ENCODE peak calls at places on chromosome 15, in five cellular contexts. One of them, this sample, is unnamed.

GRCh38 chr15:98954411-98954810 is 53.2 kb downstream of the PGPEP1L start:
- DNase-seq in Peyer's patch: peak
- DNase-seq in A549: no peak
- DNase-seq in left lung: no peak
- DNase-seq in lower leg skin: peak
- DNase-seq in this sample: peak

GRCh38 chr15:64732156-64732860 is 43.1 kb downstream of the RBPMS2 start:
- DNase-seq in Peyer's patch: no peak
- DNase-seq in A549: no peak
- DNase-seq in left lung: no peak
- DNase-seq in lower leg skin: no peak
- DNase-seq in this sample: no peak

GRCh38 chr15:89836255-89837133 is 21.8 kb upstream of the ANPEP start:
- DNase-seq in Peyer's patch: no peak
- DNase-seq in A549: no peak
- DNase-seq in left lung: no peak
- DNase-seq in lower leg skin: peak
- DNase-seq in this sample: peak

GRCh38 chr15:82159922-82160321 is 102.6 kb downstream of the EFL1 start:
- DNase-seq in Peyer's patch: no peak
- DNase-seq in A549: peak
- DNase-seq in left lung: no peak
- DNase-seq in lower leg skin: no peak
- DNase-seq in this sample: peak

GRCh38 chr15:35000511-35000910 is 12.4 kb upstream of the ZNF770 start:
- DNase-seq in Peyer's patch: no peak
- DNase-seq in A549: peak
- DNase-seq in left lung: no peak
- DNase-seq in lower leg skin: no peak
- DNase-seq in this sample: peak

GRCh38 chr15:41935566-41936020 is 36.8 kb downstream of the EHD4 start:
- DNase-seq in Peyer's patch: no peak
- DNase-seq in A549: no peak
- DNase-seq in left lung: no peak
- DNase-seq in lower leg skin: no peak
- DNase-seq in this sample: no peak

GRCh38 chr15:96344120-96344705 is 13.7 kb downstream of the NR2F2 start:
- DNase-seq in Peyer's patch: peak
- DNase-seq in A549: no peak
- DNase-seq in left lung: no peak
- DNase-seq in lower leg skin: peak
- DNase-seq in this sample: peak

GRCh38 chr15:64337761-64338160 is 18.2 kb downstream of the CSNK1G1 start:
- DNase-seq in Peyer's patch: no peak
- DNase-seq in A549: no peak
- DNase-seq in left lung: no peak
- DNase-seq in lower leg skin: no peak
- DNase-seq in this sample: peak

GRCh38 chr15:48647963-48648362 is 2.5 kb upstream of the FBN1 start:
- DNase-seq in Peyer's patch: no peak
- DNase-seq in A549: no peak
- DNase-seq in left lung: no peak
- DNase-seq in lower leg skin: no peak
- DNase-seq in this sample: peak

GRCh38 chr15:98304366-98304765 is 343.9 kb downstream of the ARRDC4 start:
- DNase-seq in Peyer's patch: no peak
- DNase-seq in A549: no peak
- DNase-seq in left lung: no peak
- DNase-seq in lower leg skin: no peak
- DNase-seq in this sample: no peak

GRCh38 chr15:51499379-51499976 is 123.1 kb downstream of the DMXL2 start:
- DNase-seq in Peyer's patch: no peak
- DNase-seq in A549: peak
- DNase-seq in left lung: no peak
- DNase-seq in lower leg skin: no peak
- DNase-seq in this sample: peak

GRCh38 chr15:92056875-92057274 is 203.4 kb downstream of the SLCO3A1 start:
- DNase-seq in Peyer's patch: no peak
- DNase-seq in A549: no peak
- DNase-seq in left lung: no peak
- DNase-seq in lower leg skin: peak
- DNase-seq in this sample: no peak

GRCh38 chr15:101458158-101458895 is 31.2 kb downstream of the PCSK6 start:
- DNase-seq in Peyer's patch: no peak
- DNase-seq in A549: no peak
- DNase-seq in left lung: no peak
- DNase-seq in lower leg skin: peak
- DNase-seq in this sample: no peak

GRCh38 chr15:98800437-98801233 is 152.3 kb downstream of the IGF1R start:
- DNase-seq in Peyer's patch: peak
- DNase-seq in A549: peak
- DNase-seq in left lung: peak
- DNase-seq in lower leg skin: no peak
- DNase-seq in this sample: peak

GRCh38 chr15:89163271-89164055 is 57.9 kb downstream of the RLBP1 start:
- DNase-seq in Peyer's patch: no peak
- DNase-seq in A549: no peak
- DNase-seq in left lung: no peak
- DNase-seq in lower leg skin: peak
- DNase-seq in this sample: no peak

GRCh38 chr15:71181454-71181853 is 66.2 kb downstream of the THSD4 start:
- DNase-seq in Peyer's patch: no peak
- DNase-seq in A549: no peak
- DNase-seq in left lung: no peak
- DNase-seq in lower leg skin: no peak
- DNase-seq in this sample: no peak

GRCh38 chr15:77630956-77631789 is 1.5 kb downstream of the LINGO1 start:
- DNase-seq in Peyer's patch: no peak
- DNase-seq in A549: no peak
- DNase-seq in left lung: no peak
- DNase-seq in lower leg skin: no peak
- DNase-seq in this sample: no peak
- TF ChIP-seq CTCF in Peyer's patch: no peak
- TF ChIP-seq CTCF in A549: peak
- TF ChIP-seq CTCF in left lung: no peak
- TF ChIP-seq CTCF in lower leg skin: no peak
- TF ChIP-seq CTCF in this sample: peak

GRCh38 chr15:58743161-58743502 is 6.4 kb downstream of the ADAM10 start:
- DNase-seq in Peyer's patch: no peak
- DNase-seq in A549: no peak
- DNase-seq in left lung: no peak
- DNase-seq in lower leg skin: no peak
- DNase-seq in this sample: no peak

GRCh38 chr15:58748787-58749531 is 548 bp downstream of the ADAM10 start:
- DNase-seq in Peyer's patch: peak
- DNase-seq in A549: peak
- DNase-seq in left lung: peak
- DNase-seq in lower leg skin: peak
- DNase-seq in this sample: peak

GRCh38 chr15:58749532-58750337 is at the start of gene ADAM10:
- DNase-seq in Peyer's patch: peak
- DNase-seq in A549: peak
- DNase-seq in left lung: peak
- DNase-seq in lower leg skin: peak
- DNase-seq in this sample: peak

GRCh38 chr15:58748040-58748786 is 1.3 kb downstream of the ADAM10 start:
- DNase-seq in Peyer's patch: no peak
- DNase-seq in A549: no peak
- DNase-seq in left lung: no peak
- DNase-seq in lower leg skin: no peak
- DNase-seq in this sample: no peak

GRCh38 chr15:58746174-58746573 is 3.3 kb downstream of the ADAM10 start:
- DNase-seq in Peyer's patch: no peak
- DNase-seq in A549: no peak
- DNase-seq in left lung: no peak
- DNase-seq in lower leg skin: no peak
- DNase-seq in this sample: no peak
- H3K4me3 ChIP-seq in Peyer's patch: no peak
- H3K4me3 ChIP-seq in A549: no peak
- H3K4me3 ChIP-seq in left lung: no peak
- H3K4me3 ChIP-seq in lower leg skin: no peak
- H3K4me3 ChIP-seq in this sample: peak

DNA sequence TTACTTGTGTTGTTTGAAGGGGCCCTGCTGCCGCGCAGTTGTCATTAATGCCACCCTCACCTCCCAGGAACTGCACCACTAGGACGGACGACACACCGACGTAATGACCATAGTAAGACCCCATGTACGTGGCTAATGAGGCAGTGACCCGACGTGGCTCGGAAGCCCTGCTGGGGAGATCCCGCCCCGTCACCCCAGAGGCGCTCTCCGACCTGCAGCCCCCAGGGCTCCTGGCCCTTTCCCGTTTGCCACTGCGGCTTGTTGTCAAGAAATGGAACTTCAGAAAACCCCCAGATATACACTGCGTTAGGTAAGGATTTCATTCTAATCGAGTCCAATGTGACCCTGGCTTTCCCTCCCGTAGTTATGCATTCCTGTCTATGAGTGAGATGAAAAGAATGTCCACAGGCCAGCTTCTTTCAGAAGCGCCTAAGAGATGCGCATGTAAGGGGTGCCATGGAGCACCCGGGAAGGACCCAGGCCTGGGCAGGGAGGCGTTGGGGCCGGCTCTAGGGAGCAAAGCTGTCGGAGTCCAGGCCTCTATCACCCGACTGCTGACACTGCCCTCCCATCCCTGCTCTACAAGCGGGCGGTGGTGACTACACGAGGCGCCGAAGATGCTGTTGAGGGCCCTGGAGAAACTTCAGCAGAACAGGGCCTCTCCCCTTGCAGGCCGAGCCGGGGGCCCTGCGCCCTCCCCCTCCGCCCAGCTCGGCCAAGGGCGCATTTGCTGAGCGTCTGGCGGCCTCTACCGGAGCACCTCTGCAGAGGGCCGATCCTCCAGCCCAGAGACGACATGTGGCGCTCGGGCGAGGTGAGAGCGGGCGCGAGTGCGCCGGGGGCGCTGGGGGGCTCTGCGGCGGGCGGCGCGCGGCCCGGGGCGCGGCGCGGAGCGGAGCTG is at the start of gene GABRA5:
- DNase-seq in Peyer's patch: no peak
- DNase-seq in A549: peak
- DNase-seq in left lung: no peak
- DNase-seq in lower leg skin: peak
- DNase-seq in this sample: peak
- TF ChIP-seq CTCF in Peyer's patch: no peak
- TF ChIP-seq CTCF in A549: peak
- TF ChIP-seq CTCF in left lung: no peak
- TF ChIP-seq CTCF in lower leg skin: no peak
- TF ChIP-seq CTCF in this sample: no peak

GRCh38 chr15:50113187-50113505 is 5.9 kb downstream of the ATP8B4 start:
- DNase-seq in Peyer's patch: no peak
- DNase-seq in A549: no peak
- DNase-seq in left lung: no peak
- DNase-seq in lower leg skin: no peak
- DNase-seq in this sample: no peak

GRCh38 chr15:50114381-50114780 is 4.7 kb downstream of the ATP8B4 start:
- DNase-seq in Peyer's patch: peak
- DNase-seq in A549: no peak
- DNase-seq in left lung: peak
- DNase-seq in lower leg skin: no peak
- DNase-seq in this sample: no peak

GRCh38 chr15:50119063-50119700 is at the start of gene ATP8B4:
- DNase-seq in Peyer's patch: no peak
- DNase-seq in A549: no peak
- DNase-seq in left lung: no peak
- DNase-seq in lower leg skin: no peak
- DNase-seq in this sample: no peak

GRCh38 chr15:50116477-50116876 is 2.6 kb downstream of the ATP8B4 start:
- DNase-seq in Peyer's patch: peak
- DNase-seq in A549: peak
- DNase-seq in left lung: no peak
- DNase-seq in lower leg skin: no peak
- DNase-seq in this sample: peak

GRCh38 chr15:50117628-50118027 is 1.4 kb downstream of the ATP8B4 start:
- DNase-seq in Peyer's patch: no peak
- DNase-seq in A549: no peak
- DNase-seq in left lung: no peak
- DNase-seq in lower leg skin: no peak
- DNase-seq in this sample: no peak
- H3K4me3 ChIP-seq in Peyer's patch: no peak
- H3K4me3 ChIP-seq in A549: no peak
- H3K4me3 ChIP-seq in left lung: no peak
- H3K4me3 ChIP-seq in lower leg skin: no peak
- H3K4me3 ChIP-seq in this sample: no peak

GRCh38 chr15:80639168-80639555 is 55.9 kb upstream of the ABHD17C start:
- DNase-seq in Peyer's patch: no peak
- DNase-seq in A549: no peak
- DNase-seq in left lung: no peak
- DNase-seq in lower leg skin: no peak
- DNase-seq in this sample: no peak

GRCh38 chr15:80638553-80639167 is 56.5 kb upstream of the ABHD17C start:
- DNase-seq in Peyer's patch: no peak
- DNase-seq in A549: no peak
- DNase-seq in left lung: no peak
- DNase-seq in lower leg skin: no peak
- DNase-seq in this sample: no peak

GRCh38 chr15:80635953-80636352 is 59.2 kb upstream of the ABHD17C start:
- DNase-seq in Peyer's patch: no peak
- DNase-seq in A549: no peak
- DNase-seq in left lung: no peak
- DNase-seq in lower leg skin: no peak
- DNase-seq in this sample: peak

GRCh38 chr15:80637747-80638146 is 57.4 kb upstream of the ABHD17C start:
- DNase-seq in Peyer's patch: no peak
- DNase-seq in A549: no peak
- DNase-seq in left lung: no peak
- DNase-seq in lower leg skin: no peak
- DNase-seq in this sample: no peak

DNA sequence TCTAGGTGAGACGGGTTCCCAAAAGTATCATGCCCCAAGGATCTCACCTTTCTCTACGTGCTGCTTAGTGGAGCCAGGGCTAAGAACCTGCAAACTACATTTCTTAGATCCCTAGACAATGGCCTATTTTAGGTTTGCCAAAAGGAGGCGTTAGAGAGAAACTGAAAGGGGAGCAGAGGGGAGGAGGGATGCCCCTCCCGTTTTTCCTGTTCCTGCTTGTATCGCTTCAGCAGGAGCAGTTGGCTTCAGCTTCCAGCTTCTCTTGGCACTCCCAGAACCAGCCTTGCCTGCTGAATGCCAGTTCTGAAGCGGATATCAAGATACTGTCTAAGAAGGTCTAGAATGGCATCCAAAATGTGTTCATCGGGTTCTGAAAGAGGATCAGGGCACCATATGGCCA is 58.4 kb upstream of the ABHD17C start:
- DNase-seq in Peyer's patch: no peak
- DNase-seq in A549: no peak
- DNase-seq in left lung: no peak
- DNase-seq in lower leg skin: no peak
- DNase-seq in this sample: no peak
- TF ChIP-seq CTCF in Peyer's patch: no peak
- TF ChIP-seq CTCF in A549: no peak
- TF ChIP-seq CTCF in left lung: no peak
- TF ChIP-seq CTCF in lower leg skin: no peak
- TF ChIP-seq CTCF in this sample: no peak

GRCh38 chr15:95325763-95326688 is 1004.5 kb upstream of the NR2F2 start:
- DNase-seq in Peyer's patch: no peak
- DNase-seq in A549: no peak
- DNase-seq in left lung: no peak
- DNase-seq in lower leg skin: no peak
- DNase-seq in this sample: peak
- H3K4me3 ChIP-seq in Peyer's patch: no peak
- H3K4me3 ChIP-seq in A549: no peak
- H3K4me3 ChIP-seq in left lung: no peak
- H3K4me3 ChIP-seq in lower leg skin: no peak
- H3K4me3 ChIP-seq in this sample: peak

GRCh38 chr15:83378921-83379561 is 68.1 kb upstream of the SH3GL3 start:
- DNase-seq in Peyer's patch: no peak
- DNase-seq in A549: no peak
- DNase-seq in left lung: no peak
- DNase-seq in lower leg skin: no peak
- DNase-seq in this sample: no peak
- TF ChIP-seq CTCF in Peyer's patch: no peak
- TF ChIP-seq CTCF in A549: no peak
- TF ChIP-seq CTCF in left lung: no peak
- TF ChIP-seq CTCF in lower leg skin: no peak
- TF ChIP-seq CTCF in this sample: no peak

This sample was measured in cardiac fibroblast.